ENCODE peak calls at places on chromosomes 3 and 15, in ten cellular contexts. One of them, this sample, is unnamed.

GRCh38 chr3:33439421-33440327 is 531 bp downstream of the UBP1 start:
- DNase-seq in astrocyte of the spinal cord: peak
- DNase-seq in upper lobe of right lung: peak
- DNase-seq in CD4-positive, CD25-positive, alpha-beta regulatory T cell: peak
- DNase-seq in H7: peak
- DNase-seq in thoracic aorta: no peak
- DNase-seq in SJSA1: peak
- DNase-seq in fibroblast of lung: peak
- DNase-seq in stomach: peak
- DNase-seq in MG63: peak
- DNase-seq in this sample: peak

GRCh38 chr3:69084668-69085542 is at the start of gene ARL6IP5:
- DNase-seq in stomach: peak
- DNase-seq in CD4-positive, CD25-positive, alpha-beta regulatory T cell: peak
- DNase-seq in upper lobe of right lung: peak
- DNase-seq in thoracic aorta: peak
- DNase-seq in SJSA1: peak
- DNase-seq in MG63: peak
- DNase-seq in astrocyte of the spinal cord: peak
- DNase-seq in H7: peak
- DNase-seq in fibroblast of lung: peak
- DNase-seq in this sample: peak

GRCh38 chr3:38396239-38396638 is 49.7 kb downstream of the XYLB start:
- DNase-seq in stomach: no peak
- DNase-seq in H7: no peak
- DNase-seq in CD4-positive, CD25-positive, alpha-beta regulatory T cell: no peak
- DNase-seq in astrocyte of the spinal cord: no peak
- DNase-seq in MG63: no peak
- DNase-seq in SJSA1: no peak
- DNase-seq in fibroblast of lung: no peak
- DNase-seq in thoracic aorta: no peak
- DNase-seq in upper lobe of right lung: no peak
- DNase-seq in this sample: no peak

GRCh38 chr15:78808550-78808949 is 2.7 kb downstream of the ADAMTS7 start:
- DNase-seq in MG63: no peak
- DNase-seq in H7: peak
- DNase-seq in SJSA1: no peak
- DNase-seq in CD4-positive, CD25-positive, alpha-beta regulatory T cell: no peak
- DNase-seq in astrocyte of the spinal cord: peak
- DNase-seq in stomach: no peak
- DNase-seq in thoracic aorta: no peak
- DNase-seq in upper lobe of right lung: no peak
- DNase-seq in fibroblast of lung: peak
- DNase-seq in this sample: no peak

GRCh38 chr15:98311566-98312188 is 336.7 kb upstream of the IGF1R start:
- DNase-seq in upper lobe of right lung: peak
- DNase-seq in thoracic aorta: peak
- DNase-seq in astrocyte of the spinal cord: peak
- DNase-seq in fibroblast of lung: peak
- DNase-seq in SJSA1: peak
- DNase-seq in CD4-positive, CD25-positive, alpha-beta regulatory T cell: peak
- DNase-seq in stomach: peak
- DNase-seq in H7: peak
- DNase-seq in MG63: peak
- DNase-seq in this sample: peak

GRCh38 chr3:173770011-173770410 is 372.5 kb downstream of the NLGN1 start:
- DNase-seq in fibroblast of lung: peak
- DNase-seq in thoracic aorta: no peak
- DNase-seq in astrocyte of the spinal cord: peak
- DNase-seq in H7: no peak
- DNase-seq in MG63: peak
- DNase-seq in CD4-positive, CD25-positive, alpha-beta regulatory T cell: no peak
- DNase-seq in SJSA1: no peak
- DNase-seq in upper lobe of right lung: no peak
- DNase-seq in stomach: no peak
- DNase-seq in this sample: no peak

GRCh38 chr3:24730173-24730572 is 235.5 kb upstream of the THRB start:
- DNase-seq in astrocyte of the spinal cord: no peak
- DNase-seq in fibroblast of lung: no peak
- DNase-seq in thoracic aorta: no peak
- DNase-seq in upper lobe of right lung: no peak
- DNase-seq in SJSA1: no peak
- DNase-seq in H7: no peak
- DNase-seq in MG63: no peak
- DNase-seq in stomach: no peak
- DNase-seq in CD4-positive, CD25-positive, alpha-beta regulatory T cell: no peak
- DNase-seq in this sample: no peak

GRCh38 chr15:32715276-32715675 is 2.5 kb upstream of the GREM1 start:
- DNase-seq in H7: no peak
- DNase-seq in fibroblast of lung: peak
- DNase-seq in MG63: no peak
- DNase-seq in thoracic aorta: no peak
- DNase-seq in SJSA1: no peak
- DNase-seq in stomach: no peak
- DNase-seq in astrocyte of the spinal cord: peak
- DNase-seq in upper lobe of right lung: no peak
- DNase-seq in CD4-positive, CD25-positive, alpha-beta regulatory T cell: no peak
- DNase-seq in this sample: no peak

GRCh38 chr3:197503652-197504051 is 52.1 kb downstream of the BDH1 start:
- DNase-seq in upper lobe of right lung: no peak
- DNase-seq in SJSA1: no peak
- DNase-seq in MG63: no peak
- DNase-seq in CD4-positive, CD25-positive, alpha-beta regulatory T cell: no peak
- DNase-seq in astrocyte of the spinal cord: no peak
- DNase-seq in thoracic aorta: no peak
- DNase-seq in fibroblast of lung: no peak
- DNase-seq in stomach: no peak
- DNase-seq in H7: no peak
- DNase-seq in this sample: no peak

GRCh38 chr3:128242818-128243601 is 89.7 kb downstream of the EEFSEC start:
- DNase-seq in stomach: no peak
- DNase-seq in MG63: no peak
- DNase-seq in astrocyte of the spinal cord: no peak
- DNase-seq in thoracic aorta: no peak
- DNase-seq in fibroblast of lung: no peak
- DNase-seq in upper lobe of right lung: no peak
- DNase-seq in CD4-positive, CD25-positive, alpha-beta regulatory T cell: no peak
- DNase-seq in SJSA1: no peak
- DNase-seq in H7: no peak
- DNase-seq in this sample: no peak

GRCh38 chr15:89794627-89795241 is 18.6 kb downstream of the MESP2 start:
- DNase-seq in CD4-positive, CD25-positive, alpha-beta regulatory T cell: no peak
- DNase-seq in upper lobe of right lung: no peak
- DNase-seq in H7: no peak
- DNase-seq in stomach: no peak
- DNase-seq in fibroblast of lung: peak
- DNase-seq in MG63: no peak
- DNase-seq in SJSA1: no peak
- DNase-seq in thoracic aorta: no peak
- DNase-seq in astrocyte of the spinal cord: peak
- DNase-seq in this sample: no peak

GRCh38 chr3:76293856-76294255 is 508.5 kb upstream of the ZNF717 start:
- DNase-seq in thoracic aorta: no peak
- DNase-seq in MG63: no peak
- DNase-seq in astrocyte of the spinal cord: no peak
- DNase-seq in SJSA1: no peak
- DNase-seq in upper lobe of right lung: no peak
- DNase-seq in stomach: no peak
- DNase-seq in fibroblast of lung: no peak
- DNase-seq in H7: no peak
- DNase-seq in CD4-positive, CD25-positive, alpha-beta regulatory T cell: no peak
- DNase-seq in this sample: no peak

GRCh38 chr3:168862466-168862865 is 766.7 kb upstream of the GOLIM4 start:
- DNase-seq in fibroblast of lung: no peak
- DNase-seq in astrocyte of the spinal cord: no peak
- DNase-seq in MG63: no peak
- DNase-seq in SJSA1: no peak
- DNase-seq in CD4-positive, CD25-positive, alpha-beta regulatory T cell: no peak
- DNase-seq in H7: no peak
- DNase-seq in stomach: no peak
- DNase-seq in upper lobe of right lung: no peak
- DNase-seq in thoracic aorta: no peak
- DNase-seq in this sample: peak

GRCh38 chr3:25576836-25577454 is 87.8 kb downstream of the TOP2B start:
- DNase-seq in H7: peak
- DNase-seq in SJSA1: no peak
- DNase-seq in stomach: no peak
- DNase-seq in MG63: no peak
- DNase-seq in upper lobe of right lung: no peak
- DNase-seq in fibroblast of lung: peak
- DNase-seq in astrocyte of the spinal cord: no peak
- DNase-seq in CD4-positive, CD25-positive, alpha-beta regulatory T cell: no peak
- DNase-seq in thoracic aorta: no peak
- DNase-seq in this sample: no peak

GRCh38 chr3:171313702-171314101 is 146.5 kb downstream of the TNIK start:
- DNase-seq in stomach: no peak
- DNase-seq in SJSA1: no peak
- DNase-seq in MG63: no peak
- DNase-seq in upper lobe of right lung: no peak
- DNase-seq in fibroblast of lung: no peak
- DNase-seq in thoracic aorta: no peak
- DNase-seq in H7: no peak
- DNase-seq in astrocyte of the spinal cord: no peak
- DNase-seq in CD4-positive, CD25-positive, alpha-beta regulatory T cell: no peak
- DNase-seq in this sample: no peak

GRCh38 chr15:28942521-28943035 is 56.8 kb downstream of the APBA2 start:
- DNase-seq in MG63: no peak
- DNase-seq in H7: peak
- DNase-seq in thoracic aorta: no peak
- DNase-seq in CD4-positive, CD25-positive, alpha-beta regulatory T cell: no peak
- DNase-seq in fibroblast of lung: no peak
- DNase-seq in upper lobe of right lung: peak
- DNase-seq in astrocyte of the spinal cord: no peak
- DNase-seq in SJSA1: peak
- DNase-seq in stomach: peak
- DNase-seq in this sample: no peak
- H3K4me3 ChIP-seq in MG63: no peak
- H3K4me3 ChIP-seq in H7: no peak
- H3K4me3 ChIP-seq in thoracic aorta: no peak
- H3K4me3 ChIP-seq in CD4-positive, CD25-positive, alpha-beta regulatory T cell: no peak
- H3K4me3 ChIP-seq in fibroblast of lung: no peak
- H3K4me3 ChIP-seq in upper lobe of right lung: no peak
- H3K4me3 ChIP-seq in astrocyte of the spinal cord: no peak
- H3K4me3 ChIP-seq in SJSA1: no peak
- H3K4me3 ChIP-seq in stomach: no peak
- H3K4me3 ChIP-seq in this sample: no peak

GRCh38 chr3:114157321-114157720 is 21.5 kb downstream of the DRD3 start:
- DNase-seq in upper lobe of right lung: no peak
- DNase-seq in H7: no peak
- DNase-seq in MG63: no peak
- DNase-seq in thoracic aorta: no peak
- DNase-seq in SJSA1: no peak
- DNase-seq in astrocyte of the spinal cord: no peak
- DNase-seq in CD4-positive, CD25-positive, alpha-beta regulatory T cell: no peak
- DNase-seq in stomach: no peak
- DNase-seq in fibroblast of lung: no peak
- DNase-seq in this sample: no peak

GRCh38 chr3:114155370-114155821 is 23.5 kb downstream of the DRD3 start:
- DNase-seq in H7: no peak
- DNase-seq in stomach: no peak
- DNase-seq in MG63: peak
- DNase-seq in fibroblast of lung: peak
- DNase-seq in CD4-positive, CD25-positive, alpha-beta regulatory T cell: no peak
- DNase-seq in SJSA1: no peak
- DNase-seq in astrocyte of the spinal cord: peak
- DNase-seq in upper lobe of right lung: no peak
- DNase-seq in thoracic aorta: no peak
- DNase-seq in this sample: peak

GRCh38 chr3:114152519-114153151 is 26.2 kb downstream of the DRD3 start:
- DNase-seq in fibroblast of lung: peak
- DNase-seq in astrocyte of the spinal cord: peak
- DNase-seq in stomach: peak
- DNase-seq in H7: peak
- DNase-seq in CD4-positive, CD25-positive, alpha-beta regulatory T cell: peak
- DNase-seq in thoracic aorta: peak
- DNase-seq in SJSA1: peak
- DNase-seq in MG63: peak
- DNase-seq in upper lobe of right lung: peak
- DNase-seq in this sample: peak

GRCh38 chr3:114151091-114151490 is 27.8 kb downstream of the DRD3 start:
- DNase-seq in SJSA1: no peak
- DNase-seq in MG63: no peak
- DNase-seq in H7: no peak
- DNase-seq in fibroblast of lung: no peak
- DNase-seq in CD4-positive, CD25-positive, alpha-beta regulatory T cell: no peak
- DNase-seq in upper lobe of right lung: no peak
- DNase-seq in stomach: no peak
- DNase-seq in thoracic aorta: no peak
- DNase-seq in astrocyte of the spinal cord: no peak
- DNase-seq in this sample: no peak

DNA sequence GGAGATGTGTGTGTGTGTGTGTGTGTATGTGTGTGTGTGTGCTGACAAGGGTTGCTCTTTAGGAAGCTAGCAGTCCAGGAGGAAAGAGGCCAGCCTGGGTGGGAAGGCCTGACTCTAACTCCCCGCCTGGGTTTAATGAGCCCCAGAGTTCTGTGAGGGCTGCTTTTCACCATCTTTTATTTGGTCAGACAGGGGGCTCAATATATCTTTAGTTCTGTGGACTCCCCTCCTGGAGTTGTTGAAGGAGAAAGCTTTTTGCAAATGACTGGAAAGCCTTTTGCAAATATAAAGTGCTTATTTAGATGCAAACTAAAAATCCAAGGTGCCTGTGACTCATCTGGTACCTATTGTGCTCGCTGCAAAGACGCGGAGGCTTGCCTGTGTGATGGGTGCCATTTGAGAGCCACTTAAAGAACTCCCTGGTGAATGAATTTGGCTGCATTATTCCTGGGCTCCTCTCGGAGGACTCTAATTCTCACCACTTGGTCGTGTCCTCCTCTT is 24.5 kb downstream of the DRD3 start:
- DNase-seq in MG63: no peak
- DNase-seq in stomach: no peak
- DNase-seq in H7: peak
- DNase-seq in thoracic aorta: no peak
- DNase-seq in CD4-positive, CD25-positive, alpha-beta regulatory T cell: no peak
- DNase-seq in astrocyte of the spinal cord: no peak
- DNase-seq in upper lobe of right lung: no peak
- DNase-seq in SJSA1: no peak
- DNase-seq in fibroblast of lung: no peak
- DNase-seq in this sample: no peak
- H3K4me3 ChIP-seq in MG63: no peak
- H3K4me3 ChIP-seq in stomach: no peak
- H3K4me3 ChIP-seq in H7: no peak
- H3K4me3 ChIP-seq in thoracic aorta: no peak
- H3K4me3 ChIP-seq in CD4-positive, CD25-positive, alpha-beta regulatory T cell: no peak
- H3K4me3 ChIP-seq in astrocyte of the spinal cord: no peak
- H3K4me3 ChIP-seq in upper lobe of right lung: no peak
- H3K4me3 ChIP-seq in SJSA1: no peak
- H3K4me3 ChIP-seq in fibroblast of lung: no peak
- H3K4me3 ChIP-seq in this sample: no peak

GRCh38 chr3:9994086-9994844 is 7.6 kb upstream of the EMC3 start:
- DNase-seq in upper lobe of right lung: no peak
- DNase-seq in SJSA1: no peak
- DNase-seq in astrocyte of the spinal cord: peak
- DNase-seq in MG63: no peak
- DNase-seq in fibroblast of lung: peak
- DNase-seq in stomach: peak
- DNase-seq in H7: no peak
- DNase-seq in thoracic aorta: no peak
- DNase-seq in CD4-positive, CD25-positive, alpha-beta regulatory T cell: no peak
- DNase-seq in this sample: no peak
- H3K4me3 ChIP-seq in upper lobe of right lung: no peak
- H3K4me3 ChIP-seq in SJSA1: no peak
- H3K4me3 ChIP-seq in astrocyte of the spinal cord: no peak
- H3K4me3 ChIP-seq in MG63: no peak
- H3K4me3 ChIP-seq in fibroblast of lung: no peak
- H3K4me3 ChIP-seq in stomach: no peak
- H3K4me3 ChIP-seq in H7: no peak
- H3K4me3 ChIP-seq in thoracic aorta: no peak
- H3K4me3 ChIP-seq in CD4-positive, CD25-positive, alpha-beta regulatory T cell: no peak
- H3K4me3 ChIP-seq in this sample: no peak

GRCh38 chr15:34334676-34335075 is 2.9 kb downstream of the SLC12A6 start:
- DNase-seq in CD4-positive, CD25-positive, alpha-beta regulatory T cell: no peak
- DNase-seq in MG63: no peak
- DNase-seq in H7: no peak
- DNase-seq in astrocyte of the spinal cord: no peak
- DNase-seq in thoracic aorta: no peak
- DNase-seq in fibroblast of lung: no peak
- DNase-seq in upper lobe of right lung: no peak
- DNase-seq in stomach: no peak
- DNase-seq in SJSA1: no peak
- DNase-seq in this sample: no peak
- H3K4me3 ChIP-seq in CD4-positive, CD25-positive, alpha-beta regulatory T cell: peak
- H3K4me3 ChIP-seq in MG63: no peak
- H3K4me3 ChIP-seq in H7: no peak
- H3K4me3 ChIP-seq in astrocyte of the spinal cord: no peak
- H3K4me3 ChIP-seq in thoracic aorta: peak
- H3K4me3 ChIP-seq in fibroblast of lung: no peak
- H3K4me3 ChIP-seq in upper lobe of right lung: peak
- H3K4me3 ChIP-seq in stomach: no peak
- H3K4me3 ChIP-seq in SJSA1: no peak
- H3K4me3 ChIP-seq in this sample: no peak

This sample was measured in transverse colon.